ENCODE peak calls at places on chromosomes 5 and 9, in seven cellular contexts. Q, V, A, R, L, I and Z are unnamed samples.

GRCh38 chr9:70352356-70352755 is 62.1 kb downstream of the KLF9 start:
- DNase-seq in I (no peak), R (no peak), A (no peak), V (peak; percentile 28), L (no peak), Q (no peak), Z (no peak)

GRCh38 chr9:81002242-81002641 is 687.1 kb downstream of the TLE1 start:
- DNase-seq in A (no peak), Q (no peak), L (no peak), R (no peak), I (no peak), V (no peak), Z (no peak)

GRCh38 chr5:14059810-14060209 is 83.3 kb upstream of the TRIO start:
- DNase-seq in Q (no peak), I (no peak), L (no peak), V (no peak), R (no peak), A (no peak), Z (no peak)

GRCh38 chr5:157602505-157602904 is 26.9 kb upstream of the ADAM19 start:
- DNase-seq in V (no peak), L (no peak), I (no peak), A (no peak), R (no peak), Q (no peak), Z (no peak)

GRCh38 chr5:3594514-3595101 is 1.0 kb upstream of the IRX1 start:
- DNase-seq in Q (no peak), L (no peak), V (no peak), R (peak; percentile 88), A (no peak), I (no peak), Z (no peak)

GRCh38 chr5:176359658-176360057 is 1.9 kb downstream of the KIAA1191 start:
- DNase-seq in L (no peak), I (no peak), A (no peak), Q (no peak), V (no peak), R (no peak), Z (no peak)

GRCh38 chr5:55935371-55935770 is 59.4 kb downstream of the IL6ST start:
- DNase-seq in A (no peak), Q (no peak), V (no peak), R (peak; percentile 4), L (no peak), I (no peak), Z (no peak)

GRCh38 chr9:6902423-6902822 is 144.7 kb downstream of the KDM4C start:
- DNase-seq in V (no peak), A (no peak), I (no peak), Q (no peak), R (no peak), L (no peak), Z (no peak)

GRCh38 chr9:98215821-98216220 is 23.4 kb upstream of the CORO2A start:
- DNase-seq in Q (no peak), V (no peak), L (peak; percentile 25), R (peak; percentile 88), A (no peak), I (peak; percentile 70), Z (no peak)

GRCh38 chr9:14165376-14166035 is 148.4 kb downstream of the NFIB start:
- DNase-seq in A (no peak), R (no peak), V (no peak), L (no peak), I (no peak), Q (no peak), Z (no peak)
- H3K4me3 ChIP-seq in A (no peak overlapping the region), R (no peak overlapping the region), V (no peak overlapping the region), L (no peak overlapping the region), I (no peak overlapping the region), Q (no peak overlapping the region), Z (no peak overlapping the region)

GRCh38 chr9:130638278-130639118 is 25.9 kb upstream of the PRDM12 start:
- DNase-seq in Q (no peak), V (no peak), I (no peak), A (no peak), R (peak; percentile 65), L (no peak), Z (no peak)

GRCh38 chr9:130640681-130641080 is 23.7 kb upstream of the PRDM12 start:
- DNase-seq in A (no peak), V (no peak), L (peak; percentile 22), R (peak; percentile 74), Q (no peak), I (no peak), Z (no peak)

GRCh38 chr9:130636648-130637020 is 27.8 kb upstream of the PRDM12 start:
- DNase-seq in R (peak; percentile 63), A (no peak), V (no peak), I (no peak), Q (no peak), L (no peak), Z (no peak)

GRCh38 chr9:130639866-130640555 is 24.4 kb upstream of the PRDM12 start:
- DNase-seq in A (no peak), L (peak; percentile 35), I (no peak), Q (peak; percentile 37), V (no peak), R (peak; percentile 30), Z (no peak)

DNA sequence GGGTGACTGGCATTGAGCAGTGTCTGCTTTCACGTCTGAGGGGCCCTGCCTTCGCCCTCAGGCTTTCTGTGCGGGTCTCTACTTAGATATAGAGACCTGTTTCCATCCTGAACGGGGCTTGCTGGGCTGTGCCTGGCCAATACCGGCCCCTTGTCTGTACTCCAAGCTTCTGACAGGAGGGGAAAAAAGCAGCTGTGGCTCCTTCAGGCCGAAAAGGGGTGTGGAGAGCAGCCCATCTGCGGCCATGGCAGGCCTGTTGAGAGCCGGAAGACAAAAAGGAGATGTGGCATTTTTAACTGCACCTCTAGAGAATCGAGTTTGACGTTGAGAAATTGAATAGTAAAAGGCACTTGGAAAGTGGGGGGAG is 25.3 kb upstream of the PRDM12 start:
- DNase-seq in V (no peak), L (no peak), R (no peak), Q (no peak), A (no peak), I (no peak), Z (no peak)
- H3K4me3 ChIP-seq in V (no peak overlapping the region), L (no peak overlapping the region), R (no peak overlapping the region), Q (no peak overlapping the region), A (no peak overlapping the region), I (no peak overlapping the region), Z (no peak overlapping the region)

GRCh38 chr5:40735609-40736008 is 20.2 kb downstream of the TTC33 start:
- DNase-seq in R (no peak), V (no peak), A (no peak), Q (no peak), I (no peak), L (no peak), Z (no peak)

GRCh38 chr5:40733842-40734563 is 21.8 kb downstream of the TTC33 start:
- DNase-seq in A (no peak), L (no peak), R (no peak), I (no peak), Q (no peak), V (no peak), Z (no peak)

GRCh38 chr5:40734986-40735385 is 20.8 kb downstream of the TTC33 start:
- DNase-seq in L (no peak), V (no peak), A (no peak), I (no peak), Q (no peak), R (no peak), Z (no peak)

GRCh38 chr5:40738502-40738901 is 17.3 kb downstream of the TTC33 start:
- DNase-seq in V (no peak), I (no peak), L (no peak), A (no peak), Q (no peak), R (no peak), Z (no peak)

GRCh38 chr5:40736103-40736875 is 19.5 kb downstream of the TTC33 start:
- DNase-seq in I (peak; percentile 49), Q (no peak), R (peak; percentile 23), A (no peak), L (no peak), V (no peak), Z (no peak)
- H3K4me3 ChIP-seq in I (no peak overlapping the region), Q (no peak overlapping the region), R (no peak overlapping the region), A (no peak overlapping the region), L (no peak overlapping the region), V (no peak overlapping the region), Z (no peak overlapping the region)

DNA sequence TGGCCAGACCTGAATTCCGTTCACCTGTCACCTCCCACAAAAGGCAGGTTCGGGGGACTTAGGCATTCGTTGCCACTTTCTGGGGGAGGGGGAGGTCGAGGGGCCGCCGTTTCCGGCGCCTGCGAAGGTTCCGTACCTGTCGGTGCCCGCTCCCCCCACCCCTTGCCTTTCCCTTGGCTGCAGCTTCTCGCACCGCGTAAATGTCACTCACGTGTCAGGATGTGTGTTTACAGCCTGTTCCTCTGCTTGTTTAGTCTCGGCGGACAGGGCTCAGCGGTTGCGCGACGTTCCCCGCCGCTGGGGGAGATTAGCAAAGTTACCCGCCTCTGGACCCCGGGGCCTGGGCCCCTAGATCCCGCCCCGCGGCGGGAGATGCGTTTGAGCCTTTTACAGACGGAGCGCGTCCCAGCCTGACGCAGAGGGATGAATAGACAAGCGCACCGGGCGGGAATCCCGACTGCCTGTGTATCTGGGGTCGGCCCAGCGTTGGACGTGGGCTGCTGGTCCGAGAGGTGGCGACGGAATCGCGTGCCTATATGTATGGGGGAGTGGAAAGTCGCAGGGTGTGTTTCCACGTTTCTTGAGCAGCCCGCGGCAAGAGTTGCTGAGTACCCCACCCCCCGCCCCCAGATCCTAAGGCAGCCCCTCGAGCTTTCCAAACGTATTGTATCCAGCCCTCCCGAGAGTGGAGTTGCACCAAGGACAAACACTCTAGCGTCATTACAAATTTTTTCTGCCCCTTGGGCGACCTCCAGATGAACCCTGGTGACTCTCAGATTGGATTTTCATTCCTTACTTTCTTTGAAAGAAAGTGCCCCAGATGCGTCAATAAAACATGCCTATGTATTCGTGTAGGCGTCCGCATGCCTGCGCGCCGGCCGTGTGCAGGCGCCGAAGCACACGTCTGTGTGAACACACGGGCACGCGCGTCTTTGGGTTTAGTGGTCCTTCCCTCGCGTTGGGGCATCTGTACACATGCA is 2.4 kb upstream of the LHX2 start:
- DNase-seq in R (peak; percentile 84), L (no peak), V (no peak), Q (no peak), A (no peak), I (no peak), Z (no peak)
- H3K4me3 ChIP-seq in R (peak overlapping the region; percentile 29), L (no peak overlapping the region), V (no peak overlapping the region), Q (no peak overlapping the region), A (peak overlapping the region; percentile 18), I (peak overlapping the region; percentile 51), Z (peak overlapping the region; percentile 14)